ENCODE peak calls at places on chromosomes 2 and 18, in seven cellular contexts. I, B, E, Y, A, C and K are unnamed samples.

GRCh38 chr2:216477283-216478035 is 21.2 kb upstream of the RPL37A start:
- DNase-seq in I (no peak), B (no peak), E (no peak), Y (no peak), A (no peak), C (no peak), K (no peak)

GRCh38 chr18:45825258-45825744 is at the start of gene SIGLEC15:
- DNase-seq in I (no peak), B (no peak), E (no peak), Y (no peak), A (no peak), C (no peak), K (no peak)

GRCh38 chr2:217160103-217160502 is 300.2 kb upstream of the TNP1 start:
- DNase-seq in I (no peak), B (no peak), E (no peak), Y (no peak), A (no peak), C (no peak), K (no peak)

GRCh38 chr2:231928901-231929725 is 2.9 kb upstream of the NPPC start:
- DNase-seq in I (no peak), B (no peak), E (no peak), Y (no peak), A (peak), C (peak), K (no peak)

GRCh38 chr2:30926606-30927005 is 119.4 kb upstream of the CAPN13 start:
- DNase-seq in I (no peak), B (no peak), E (no peak), Y (no peak), A (no peak), C (no peak), K (no peak)

GRCh38 chr2:185507703-185508102 is 230.9 kb upstream of the FSIP2 start:
- DNase-seq in I (no peak), B (no peak), E (no peak), Y (no peak), A (no peak), C (no peak), K (no peak)

GRCh38 chr2:28598484-28598883 is 102.6 kb downstream of the PLB1 start:
- DNase-seq in I (no peak), B (no peak), E (no peak), Y (no peak), A (no peak), C (no peak), K (no peak)

GRCh38 chr2:114011709-114012108 is 121.8 kb downstream of the ACTR3 start:
- DNase-seq in I (no peak), B (no peak), E (no peak), Y (no peak), A (no peak), C (no peak), K (no peak)

GRCh38 chr2:119766944-119767343 is 7.2 kb downstream of the PTPN4 start:
- DNase-seq in I (no peak), B (no peak), E (no peak), Y (no peak), A (no peak), C (no peak), K (no peak)

GRCh38 chr2:210546424-210547223 is 9.8 kb upstream of the CPS1 start:
- DNase-seq in I (no peak), B (peak), E (no peak), Y (peak), A (no peak), C (no peak), K (no peak)

GRCh38 chr2:200604571-200605255 is 18.9 kb downstream of the AOX1 start:
- DNase-seq in I (no peak), B (no peak), E (peak), Y (no peak), A (no peak), C (no peak), K (no peak)

GRCh38 chr18:4250141-4250540 is 205.0 kb downstream of the DLGAP1 start:
- DNase-seq in I (no peak), B (no peak), E (no peak), Y (no peak), A (no peak), C (no peak), K (no peak)

GRCh38 chr18:68564961-68565360 is 149.9 kb downstream of the TMX3 start:
- DNase-seq in I (no peak), B (no peak), E (no peak), Y (no peak), A (no peak), C (no peak), K (no peak)

GRCh38 chr2:239312741-239313246 is 88.0 kb downstream of the HDAC4 start:
- DNase-seq in I (peak), B (no peak), E (no peak), Y (no peak), A (peak), C (peak), K (no peak)

DNA sequence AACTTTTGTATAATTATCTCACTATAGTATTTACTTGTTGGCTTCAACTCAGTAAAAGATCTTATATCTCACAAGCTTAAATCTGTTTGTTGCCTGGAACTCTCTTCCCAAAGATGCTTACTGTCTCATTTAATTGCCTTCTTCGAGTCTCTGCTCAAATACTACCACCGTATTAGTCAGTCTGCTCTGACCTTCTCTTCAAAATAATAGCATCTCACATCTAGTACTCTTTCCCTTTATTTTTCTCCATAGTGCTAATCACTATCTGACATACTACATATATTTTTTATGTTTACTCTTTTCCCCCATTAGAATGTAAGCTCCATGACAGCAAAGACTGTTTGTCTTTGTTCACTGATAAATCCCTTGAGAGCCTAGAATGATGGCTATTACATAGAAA is 10.6 kb upstream of the MPP4 start:
- DNase-seq in I (no peak), B (no peak), E (no peak), Y (no peak), A (no peak), C (no peak), K (no peak)
- H3K27ac ChIP-seq in I (no peak), B (no peak), E (no peak), Y (no peak), A (no peak), C (no peak), K (no peak)

DNA sequence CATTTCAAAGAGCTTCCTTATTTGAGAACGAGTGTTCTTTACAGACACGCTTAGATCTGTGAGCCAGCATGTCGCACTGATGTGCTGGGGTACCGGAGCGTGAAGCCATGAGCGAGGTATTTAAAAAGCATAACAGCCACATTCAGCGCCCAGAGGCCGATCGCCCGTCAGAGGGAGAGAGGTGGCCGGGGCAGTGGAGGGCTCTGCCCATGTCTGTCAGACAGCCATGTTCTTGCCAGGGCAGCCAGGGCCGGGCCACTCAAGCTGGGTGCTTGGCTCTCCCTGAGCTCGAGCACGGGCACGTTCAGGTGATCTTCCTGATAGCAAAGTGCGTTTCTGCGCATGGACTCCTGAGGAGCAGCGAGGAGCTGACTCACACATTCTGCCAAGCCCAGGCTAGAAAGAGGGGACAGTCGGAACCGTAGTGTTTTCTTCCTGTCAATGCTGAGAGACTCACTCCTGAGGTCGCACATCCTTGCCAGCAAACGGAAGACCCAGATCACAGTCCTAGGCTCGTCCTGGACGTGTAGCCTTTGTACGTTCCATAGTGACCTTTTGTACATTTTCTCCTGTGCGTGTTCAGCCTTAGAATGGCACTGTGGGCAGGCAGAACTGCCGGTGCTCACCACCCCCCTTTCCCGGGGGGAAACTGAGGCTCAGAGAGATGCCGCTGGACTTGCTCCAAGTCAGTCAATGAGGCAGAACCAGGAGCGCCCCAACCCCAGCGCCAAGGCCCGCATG is 100.7 kb downstream of the NFATC1 start:
- DNase-seq in I (peak), B (no peak), E (no peak), Y (no peak), A (peak), C (no peak), K (no peak)
- H3K27ac ChIP-seq in I (no peak), B (no peak), E (no peak), Y (no peak), A (no peak), C (peak), K (no peak)

DNA sequence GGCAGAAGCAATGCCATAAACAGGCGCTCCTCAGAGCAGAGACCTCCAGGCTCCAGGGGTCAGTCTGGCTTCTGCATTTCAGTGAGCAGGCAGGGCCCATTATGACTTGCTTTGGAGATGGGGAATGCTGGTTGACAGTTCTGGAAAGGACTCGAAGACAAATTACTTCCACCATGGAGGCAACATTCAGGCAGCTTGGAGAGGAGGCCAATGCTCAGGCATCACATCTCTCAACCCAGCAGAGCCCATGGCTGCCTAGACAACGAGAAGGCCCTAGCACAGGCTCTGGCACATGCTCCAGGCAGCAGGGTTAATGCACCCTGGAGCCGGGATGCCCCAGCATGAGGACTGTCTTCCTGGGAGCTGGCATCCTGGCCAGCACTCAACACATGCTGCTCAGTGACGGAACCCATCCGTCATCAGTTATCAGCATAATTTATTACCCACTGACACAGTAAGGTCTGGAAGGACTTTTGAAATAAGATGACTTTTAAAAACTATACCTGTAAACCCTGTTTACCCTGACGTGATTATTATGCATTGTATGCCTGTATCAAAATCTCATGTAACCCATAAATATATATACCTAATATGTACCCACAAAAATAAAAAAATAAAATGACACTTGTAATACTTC is 52.8 kb downstream of the ADNP2 start:
- DNase-seq in I (no peak), B (no peak), E (no peak), Y (no peak), A (no peak), C (no peak), K (no peak)
- H3K27ac ChIP-seq in I (no peak), B (no peak), E (no peak), Y (no peak), A (no peak), C (no peak), K (no peak)

DNA sequence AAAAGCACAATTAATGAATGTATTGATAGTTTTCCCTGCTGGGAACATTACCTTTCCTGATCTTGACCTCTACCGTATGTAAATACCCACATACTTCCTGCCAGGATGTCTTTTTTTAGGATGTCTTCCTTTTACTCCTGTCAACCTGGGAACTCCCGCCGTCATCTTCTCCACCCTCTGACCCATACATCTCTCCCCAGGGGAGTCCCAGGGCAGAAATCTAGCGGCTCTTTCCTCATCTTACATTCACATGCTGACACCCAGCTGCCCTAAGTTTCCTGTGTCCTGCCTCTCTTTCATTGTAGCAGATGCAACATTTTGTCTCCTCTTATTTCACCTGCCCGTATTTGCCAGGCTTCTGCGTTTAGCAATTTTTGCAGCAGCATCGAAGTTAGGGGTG is 107.8 kb downstream of the CRIM1 start:
- DNase-seq in I (no peak), B (no peak), E (no peak), Y (no peak), A (no peak), C (no peak), K (no peak)
- H3K27ac ChIP-seq in I (no peak), B (no peak), E (no peak), Y (no peak), A (no peak), C (no peak), K (no peak)

DNA sequence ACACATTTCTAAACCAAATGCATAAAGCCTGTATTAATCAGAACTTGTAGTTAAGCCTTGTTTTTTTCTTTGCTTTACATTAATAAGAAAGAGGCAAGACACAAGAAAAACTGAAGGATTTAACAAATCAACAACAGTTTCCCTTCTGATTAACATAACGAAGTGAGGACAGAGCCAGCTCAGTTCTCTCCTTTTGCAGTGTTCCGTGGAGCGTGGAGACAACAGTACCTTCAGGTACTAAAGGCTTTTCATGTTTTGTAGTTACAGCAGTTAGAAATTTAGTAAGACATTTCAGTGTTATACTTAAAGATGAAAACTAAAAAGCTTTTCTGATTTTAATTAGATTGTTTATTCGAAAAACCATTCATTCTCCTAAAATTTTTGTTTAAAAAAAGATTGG is 115.2 kb downstream of the FMNL2 start:
- DNase-seq in I (no peak), B (no peak), E (no peak), Y (no peak), A (no peak), C (no peak), K (no peak)
- H3K27ac ChIP-seq in I (no peak), B (no peak), E (no peak), Y (peak), A (no peak), C (no peak), K (no peak)

GRCh38 chr2:2840681-2841300 is 509.7 kb upstream of the MYT1L start:
- DNase-seq in I (no peak), B (no peak), E (no peak), Y (no peak), A (no peak), C (no peak), K (no peak)
- H3K27ac ChIP-seq in I (no peak), B (no peak), E (no peak), Y (no peak), A (no peak), C (no peak), K (no peak)